ENCODE peak calls at places on chromosomes 1 and 21, in four cellular contexts. N is HFFc6, T is brain microvascular endothelial cell, U is coronary artery. R is an unnamed sample.
A peak's percentile ranks its signal among the peaks of the same experiment; 100 is the strongest.

GRCh38 chr1:181149326-181150000 is 61.0 kb downstream of the IER5 start:
- DNase-seq in N (no peak), T (no peak), U (no peak), R (no peak)

GRCh38 chr21:29230541-29231275 is 68.0 kb upstream of the BACH1 start:
- DNase-seq in N (no peak), T (no peak), U (no peak), R (no peak)

GRCh38 chr1:12314328-12314903 is 84.6 kb downstream of the VPS13D start:
- DNase-seq in N (no peak), T (no peak), U (no peak), R (peak; percentile 43)

GRCh38 chr1:242146640-242147039 is 147.7 kb upstream of the MAP1LC3C start:
- DNase-seq in N (no peak), T (no peak), U (no peak), R (peak; percentile 5)

GRCh38 chr1:2027961-2028583 is 8.9 kb downstream of the GABRD start:
- DNase-seq in N (no peak), T (no peak), U (no peak), R (no peak)

GRCh38 chr1:189782280-189782679 is 695.4 kb downstream of the BRINP3 start:
- DNase-seq in N (no peak), T (no peak), U (no peak), R (no peak)

GRCh38 chr1:24694380-24694843 is 50.8 kb upstream of the CLIC4 start:
- DNase-seq in N (peak; percentile 24), T (no peak), U (no peak), R (peak; percentile 62)

GRCh38 chr1:205456383-205456867 is 580 bp upstream of the BLACAT1 start:
- DNase-seq in N (no peak), T (no peak), U (no peak), R (no peak)

GRCh38 chr1:186812560-186812959 is 16.2 kb upstream of the PLA2G4A start:
- DNase-seq in N (peak; percentile 4), T (peak; percentile 90), U (no peak), R (peak; percentile 86)

GRCh38 chr1:11417162-11417561 is 61.8 kb upstream of the DISP3 start:
- DNase-seq in N (no peak), T (no peak), U (no peak), R (peak; percentile 26)

GRCh38 chr1:209057901-209058300 is 525.6 kb upstream of the CAMK1G start:
- DNase-seq in N (no peak), T (no peak), U (no peak), R (no peak)

GRCh38 chr1:32886828-32887414 is 630 bp downstream of the HPCA start:
- DNase-seq in N (no peak), T (no peak), U (no peak), R (no peak)

GRCh38 chr21:44337941-44338895 is 972 bp downstream of the CFAP410 start:
- DNase-seq in N (peak; percentile 44), T (peak; percentile 47), U (peak; percentile 92), R (peak; percentile 52)

GRCh38 chr1:97516588-97516987 is 404.2 kb downstream of the DPYD start:
- DNase-seq in N (no peak), T (no peak), U (no peak), R (no peak)

GRCh38 chr1:110948038-110948810 is 15.5 kb downstream of the LRIF1 start:
- DNase-seq in N (peak; percentile 8), T (peak; percentile 53), U (no peak), R (peak; percentile 55)

GRCh38 chr1:11485191-11485590 is 6.2 kb downstream of the DISP3 start:
- DNase-seq in N (no peak), T (no peak), U (no peak), R (no peak)

GRCh38 chr1:158984386-158984785 is 25.3 kb upstream of the IFI16 start:
- DNase-seq in N (no peak), T (no peak), U (no peak), R (no peak)

GRCh38 chr1:179151908-179152682 is 70.2 kb downstream of the TOR3A start:
- DNase-seq in N (no peak), T (no peak), U (no peak), R (no peak)

GRCh38 chr1:205711105-205712048 is 31.1 kb upstream of the SLC45A3 start:
- DNase-seq in N (peak; percentile 82), T (peak; percentile 84), U (no peak), R (peak; percentile 86)

GRCh38 chr1:93905734-93906133 is 3.5 kb downstream of the GCLM start:
- DNase-seq in N (peak; percentile 69), T (peak; percentile 5), U (no peak), R (peak; percentile 74)

GRCh38 chr1:243420968-243421675 is 165.3 kb downstream of the SDCCAG8 start:
- DNase-seq in N (no peak), T (no peak), U (no peak), R (no peak)

GRCh38 chr1:66533804-66534745 is at the start of gene SGIP1:
- DNase-seq in N (peak; percentile 64), T (peak; percentile 86), U (peak; percentile 88), R (peak; percentile 79)

GRCh38 chr21:36379236-36379635 is 6.0 kb upstream of the CHAF1B start:
- DNase-seq in N (no peak), T (no peak), U (no peak), R (no peak)

GRCh38 chr1:182527680-182528079 is 61.4 kb downstream of the RNASEL start:
- DNase-seq in N (no peak), T (peak; percentile 4), U (no peak), R (peak; percentile 3)

GRCh38 chr1:7120863-7121621 is 335.8 kb downstream of the CAMTA1 start:
- DNase-seq in N (no peak), T (no peak), U (no peak), R (no peak)

GRCh38 chr1:34904236-34905097 is 25.0 kb downstream of the DLGAP3 start:
- DNase-seq in N (no peak), T (no peak), U (peak; percentile 55), R (no peak)

GRCh38 chr1:153242160-153242559 is 17.3 kb upstream of the LORICRIN start:
- DNase-seq in N (no peak), T (no peak), U (peak; percentile 9), R (no peak)

GRCh38 chr1:25140073-25140797 is 92.1 kb downstream of the SYF2 start:
- DNase-seq in N (no peak), T (no peak), U (no peak), R (no peak)

GRCh38 chr21:35748683-35749314 is 311.5 kb downstream of the SETD4 start:
- DNase-seq in N (no peak), T (no peak), U (no peak), R (no peak)

GRCh38 chr1:82386365-82387069 is 585.8 kb downstream of the ADGRL2 start:
- DNase-seq in N (no peak), T (no peak), U (no peak), R (no peak)

GRCh38 chr1:62725981-62726588 is 37.9 kb upstream of the DOCK7 start:
- DNase-seq in N (peak; percentile 11), T (no peak), U (no peak), R (no peak)

GRCh38 chr21:25396135-25396711 is 211.1 kb downstream of the MRPL39 start:
- DNase-seq in N (no peak), T (no peak), U (no peak), R (no peak)

GRCh38 chr1:224262373-224263054 is 67.5 kb downstream of the NVL start:
- DNase-seq in N (no peak), T (peak; percentile 7), U (no peak), R (no peak)

GRCh38 chr1:214453109-214453722 is 98.2 kb downstream of the PTPN14 start:
- DNase-seq in N (peak; percentile 63), T (peak; percentile 49), U (no peak), R (peak; percentile 83)

GRCh38 chr1:109213824-109214693 is at the start of gene SARS1:
- DNase-seq in N (peak; percentile 58), T (peak; percentile 72), U (peak; percentile 89), R (peak; percentile 70)

GRCh38 chr1:3012511-3013291 is 8.6 kb upstream of the ACTRT2 start:
- DNase-seq in N (no peak), T (no peak), U (no peak), R (no peak)

DNA sequence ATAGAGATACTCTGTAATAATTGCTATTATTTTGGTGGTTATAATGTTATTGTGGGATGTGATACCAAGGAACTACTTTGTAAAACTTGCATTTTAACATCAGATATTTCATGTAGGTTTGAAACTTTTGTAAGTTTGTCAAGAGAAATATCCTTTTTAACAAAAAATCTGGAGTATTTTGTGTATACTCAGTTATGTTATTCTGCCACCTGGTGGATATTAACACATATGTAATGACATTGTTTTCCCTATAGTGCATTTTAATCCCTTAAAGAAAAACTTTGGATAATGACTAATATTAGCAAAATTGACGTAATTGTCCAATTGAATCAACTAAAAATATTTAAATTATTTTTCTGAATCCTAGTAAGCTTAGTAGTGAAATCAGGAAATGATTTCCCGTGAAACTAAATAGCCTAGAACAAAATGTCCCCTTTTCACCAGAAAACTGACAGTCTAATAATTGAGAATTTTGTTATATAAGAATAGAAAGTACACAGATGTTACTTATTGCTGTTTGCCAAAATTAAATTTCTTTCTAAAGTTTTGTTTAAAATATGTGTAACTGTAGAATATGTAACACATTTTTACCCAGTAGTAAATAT is 39.6 kb downstream of the KCTD3 start:
- DNase-seq in N (peak; percentile 21), T (no peak), U (no peak), R (peak; percentile 47)
- TF ChIP-seq CTCF in N (peak; percentile 86), T (peak; percentile 15), U (peak; percentile 16), R (peak; percentile 39)

GRCh38 chr1:54425152-54425584 is 19.0 kb upstream of the SSBP3 start:
- DNase-seq in N (no peak), T (no peak), U (no peak), R (no peak)
- TF ChIP-seq CTCF in N (no peak), T (peak; percentile 45), U (no peak), R (peak; percentile 6)

GRCh38 chr1:43908858-43909257 is 24.7 kb upstream of the ARTN start:
- DNase-seq in N (no peak), T (no peak), U (peak; percentile 41), R (no peak)
- TF ChIP-seq CTCF in N (peak; percentile 9), T (peak; percentile 31), U (no peak), R (no peak)

GRCh38 chr1:228004331-228004871 is 2.4 kb upstream of the WNT3A start:
- DNase-seq in N (no peak), T (no peak), U (peak; percentile 50), R (peak; percentile 22)
- TF ChIP-seq CTCF in N (peak; percentile 69), T (peak; percentile 63), U (no peak), R (peak; percentile 44)

GRCh38 chr21:45766501-45766900 is 123.0 kb downstream of the PCBP3 start:
- DNase-seq in N (no peak), T (no peak), U (no peak), R (no peak)
- TF ChIP-seq CTCF in N (no peak), T (no peak), U (no peak), R (no peak)

GRCh38 chr1:212699104-212699838 is 369 bp downstream of the BATF3 start:
- DNase-seq in N (no peak), T (no peak), U (peak; percentile 76), R (peak; percentile 26)
- TF ChIP-seq CTCF in N (peak; percentile 75), T (peak; percentile 57), U (peak; percentile 28), R (peak; percentile 31)

DNA sequence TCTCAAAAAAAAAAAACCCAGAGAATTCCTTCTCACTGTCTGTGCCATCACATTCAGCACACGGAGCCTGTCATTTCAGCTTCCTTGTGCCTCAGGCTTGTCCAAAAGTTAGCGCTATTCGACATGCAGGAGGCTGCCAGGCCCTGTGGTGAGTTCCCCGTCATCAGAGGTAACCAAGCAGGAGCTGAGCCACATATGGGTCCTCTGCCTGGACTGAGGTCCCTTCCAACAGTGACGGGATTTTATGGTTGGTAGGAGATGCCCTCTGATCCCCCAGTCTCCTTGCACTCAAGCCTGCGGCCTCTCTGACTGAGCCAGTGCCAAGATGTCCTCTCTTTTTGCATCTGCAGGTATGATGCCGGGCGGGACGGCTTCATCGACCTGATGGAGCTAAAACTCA is 12.7 kb upstream of the CTRC start:
- DNase-seq in N (no peak), T (no peak), U (no peak), R (no peak)
- TF ChIP-seq CTCF in N (no peak), T (no peak), U (no peak), R (no peak)

R was measured in fibroblast of mammary gland.